ENCODE peak calls at places on chromosome 11, in seven cellular contexts. L, C, T, M, U, S and I are unnamed samples.

GRCh38 chr11:19995131-19995530 is 165.1 kb downstream of the DBX1 start:
- DNase-seq in L (no peak), C (peak; percentile 92), T (peak; percentile 33), M (no peak), U (no peak), S (peak; percentile 88), I (no peak)

GRCh38 chr11:10019906-10020682 is 273.9 kb downstream of the SBF2 start:
- DNase-seq in L (peak; percentile 44), C (no peak), T (no peak), M (no peak), U (peak; percentile 12), S (no peak), I (no peak)

GRCh38 chr11:94219771-94220170 is 84.6 kb upstream of the IZUMO1R start:
- DNase-seq in L (no peak), C (peak; percentile 5), T (no peak), M (no peak), U (no peak), S (no peak), I (no peak)

GRCh38 chr11:110366234-110366633 is 63.5 kb upstream of the FDX1 start:
- DNase-seq in L (peak; percentile 22), C (peak; percentile 48), T (no peak), M (no peak), U (no peak), S (peak; percentile 57), I (no peak)

GRCh38 chr11:68215524-68216170 is 2.6 kb upstream of the KMT5B start:
- DNase-seq in L (no peak), C (no peak), T (no peak), M (no peak), U (no peak), S (no peak), I (no peak)

GRCh38 chr11:16750417-16750816 is 12.0 kb downstream of the C11orf58 start:
- DNase-seq in L (no peak), C (no peak), T (no peak), M (no peak), U (no peak), S (no peak), I (no peak)

GRCh38 chr11:12212181-12212820 is 101.9 kb downstream of the MICAL2 start:
- DNase-seq in L (no peak), C (no peak), T (no peak), M (no peak), U (no peak), S (no peak), I (no peak)

GRCh38 chr11:126607374-126607773 is 251.9 kb downstream of the ST3GAL4 start:
- DNase-seq in L (peak; percentile 69), C (peak; percentile 51), T (peak; percentile 54), M (no peak), U (peak; percentile 59), S (peak; percentile 86), I (peak; percentile 11)

GRCh38 chr11:115984228-115984627 is 480.0 kb upstream of the CADM1 start:
- DNase-seq in L (no peak), C (no peak), T (no peak), M (no peak), U (no peak), S (no peak), I (no peak)

GRCh38 chr11:116840746-116841296 is 3.4 kb upstream of the APOA1 start:
- DNase-seq in L (no peak), C (no peak), T (no peak), M (no peak), U (no peak), S (no peak), I (no peak)

GRCh38 chr11:96333076-96333744 is 9.8 kb downstream of the MAML2 start:
- DNase-seq in L (no peak), C (peak; percentile 51), T (no peak), M (no peak), U (no peak), S (peak; percentile 56), I (no peak)